ENCODE peak calls at places on chromosome 17, in six cellular contexts. A, G, Z, K, W and C are unnamed samples.

GRCh38 chr17:61002316-61002736 is 324.7 kb downstream of the BCAS3 start:
- DNase-seq in A (peak), G (peak), Z (peak), K (peak), W (peak), C (no peak)

GRCh38 chr17:13256545-13256944 is 238.7 kb upstream of the ELAC2 start:
- DNase-seq in A (no peak), G (peak), Z (no peak), K (no peak), W (no peak), C (no peak)

GRCh38 chr17:59298512-59298911 is 32.9 kb upstream of the YPEL2 start:
- DNase-seq in A (no peak), G (no peak), Z (no peak), K (no peak), W (no peak), C (peak)

GRCh38 chr17:73343168-73343634 is 31.4 kb upstream of the CDC42EP4 start:
- DNase-seq in A (peak), G (peak), Z (no peak), K (peak), W (no peak), C (no peak)

GRCh38 chr17:36732351-36732750 is 131.0 kb downstream of the MRM1 start:
- DNase-seq in A (no peak), G (no peak), Z (no peak), K (no peak), W (no peak), C (no peak)

GRCh38 chr17:3917391-3917931 is 1.2 kb upstream of the P2RX1 start:
- DNase-seq in A (peak), G (no peak), Z (no peak), K (no peak), W (peak), C (no peak)

GRCh38 chr17:21010705-21011596 is 31.9 kb downstream of the USP22 start:
- DNase-seq in A (no peak), G (no peak), Z (no peak), K (no peak), W (no peak), C (no peak)

GRCh38 chr17:62681939-62682381 is 54.5 kb downstream of the MRC2 start:
- DNase-seq in A (no peak), G (no peak), Z (no peak), K (no peak), W (no peak), C (no peak)

GRCh38 chr17:79681101-79681621 is 49.6 kb upstream of the ENPP7 start:
- DNase-seq in A (no peak), G (no peak), Z (no peak), K (no peak), W (no peak), C (no peak)

GRCh38 chr17:65405563-65405962 is 155.9 kb downstream of the AXIN2 start:
- DNase-seq in A (no peak), G (no peak), Z (no peak), K (no peak), W (no peak), C (no peak)

GRCh38 chr17:76493505-76494167 is 7.6 kb downstream of the RHBDF2 start:
- DNase-seq in A (no peak), G (no peak), Z (no peak), K (no peak), W (no peak), C (no peak)
- H2AFZ ChIP-seq in A (peak), G (no peak), Z (no peak), K (no peak), W (no peak), C (no peak)

DNA sequence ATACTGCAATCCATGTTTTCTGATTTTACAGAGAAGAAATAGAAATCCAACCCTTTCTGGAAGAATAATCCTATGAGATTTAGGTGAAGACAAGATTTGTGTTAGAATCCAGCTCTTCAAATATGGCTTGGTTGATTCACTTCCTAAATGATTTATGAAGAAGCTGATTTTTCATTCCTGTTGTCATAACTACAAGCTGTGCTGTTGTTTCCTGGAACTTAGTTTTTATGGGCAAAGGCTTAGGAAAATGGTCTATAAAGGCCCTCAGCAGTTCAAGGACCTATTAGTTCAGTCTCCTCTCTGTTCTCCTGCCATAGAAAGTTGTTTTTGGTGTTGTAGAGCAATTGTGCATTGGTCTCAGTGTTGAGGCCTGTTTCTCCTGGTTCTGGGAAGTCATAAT is 174.2 kb upstream of the FAM20A start:
- DNase-seq in A (no peak), G (no peak), Z (no peak), K (no peak), W (no peak), C (no peak)
- H2AFZ ChIP-seq in A (no peak), G (no peak), Z (peak), K (no peak), W (no peak), C (no peak)

GRCh38 chr17:72189781-72190593 is 69.2 kb downstream of the SOX9 start:
- DNase-seq in A (peak), G (no peak), Z (no peak), K (no peak), W (no peak), C (no peak)
- H2AFZ ChIP-seq in A (peak), G (no peak), Z (no peak), K (no peak), W (no peak), C (no peak)

GRCh38 chr17:42681976-42682375 is 333 bp upstream of the CCR10 start:
- DNase-seq in A (no peak), G (no peak), Z (no peak), K (no peak), W (no peak), C (no peak)

GRCh38 chr17:42680331-42680808 is 1.3 kb downstream of the CCR10 start:
- DNase-seq in A (peak), G (no peak), Z (no peak), K (no peak), W (peak), C (no peak)

GRCh38 chr17:42683407-42684031 is 1.2 kb downstream of the CNTNAP1 start:
- DNase-seq in A (peak), G (peak), Z (no peak), K (peak), W (no peak), C (no peak)

GRCh38 chr17:42684033-42684625 is 1.8 kb downstream of the CNTNAP1 start:
- DNase-seq in A (no peak), G (no peak), Z (no peak), K (no peak), W (no peak), C (no peak)

GRCh38 chr17:42682400-42683384 is at the start of gene CNTNAP1:
- DNase-seq in A (peak), G (peak), Z (no peak), K (peak), W (no peak), C (no peak)
- H2AFZ ChIP-seq in A (peak), G (peak), Z (peak), K (peak), W (peak), C (peak)

DNA sequence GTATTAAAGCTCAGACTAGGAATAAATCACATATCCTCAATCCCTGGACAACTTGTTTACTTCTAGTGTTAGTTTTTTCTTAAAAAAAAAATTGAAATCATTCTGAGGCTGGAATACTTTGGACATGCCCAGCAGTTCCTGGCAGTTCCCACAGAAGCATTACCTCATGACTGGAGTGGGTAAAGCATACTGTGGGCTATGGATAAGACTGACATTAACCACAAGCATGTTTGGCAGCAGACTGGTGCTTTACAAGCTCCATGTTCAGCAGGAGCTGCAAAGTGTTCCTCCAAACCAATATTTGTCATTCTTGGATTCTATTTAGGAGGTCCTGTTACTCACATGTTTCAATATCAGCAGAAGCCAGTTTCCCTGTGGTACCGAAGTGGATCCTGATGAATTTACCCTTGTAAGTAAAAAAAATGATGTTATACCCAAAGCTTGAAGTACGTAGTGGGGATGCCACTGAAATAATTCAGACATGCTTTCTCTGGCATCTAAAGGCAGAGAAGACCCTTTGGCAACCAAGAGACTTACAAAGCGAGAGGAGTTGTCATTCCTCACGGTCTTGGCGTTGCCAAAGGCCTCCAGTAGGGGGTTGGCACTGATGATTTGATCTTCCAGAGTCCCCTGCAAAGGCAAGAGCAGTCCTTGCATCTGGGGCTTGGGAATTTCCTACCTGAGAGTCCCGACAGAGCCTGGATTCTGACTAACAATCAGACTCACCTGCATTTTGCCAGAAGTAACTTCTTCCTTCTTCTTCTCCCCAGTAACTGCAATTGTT is 4.9 kb downstream of the MYH1 start:
- DNase-seq in A (peak), G (peak), Z (no peak), K (no peak), W (no peak), C (no peak)
- H2AFZ ChIP-seq in A (no peak), G (no peak), Z (no peak), K (no peak), W (no peak), C (no peak)

DNA sequence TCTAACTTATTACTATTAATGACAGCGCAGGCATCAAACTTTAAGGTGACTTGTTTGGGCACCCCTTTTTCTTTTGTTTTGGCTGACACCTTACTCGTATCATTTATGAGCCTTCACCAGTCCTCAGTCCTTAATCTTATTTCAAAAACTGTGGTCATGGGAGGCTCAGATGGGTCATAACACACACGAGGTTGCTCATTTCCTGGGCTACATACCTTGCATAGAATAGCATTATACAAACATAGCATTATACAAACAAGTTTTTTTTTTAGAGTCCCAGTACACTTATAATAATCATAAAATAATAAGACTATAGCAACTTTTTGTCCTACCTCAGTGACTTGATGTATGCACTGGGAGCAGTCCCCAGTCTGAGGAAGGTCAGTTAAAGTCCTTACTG is 11.2 kb upstream of the ACSF2 start:
- DNase-seq in A (peak), G (no peak), Z (no peak), K (no peak), W (no peak), C (no peak)
- H2AFZ ChIP-seq in A (no peak), G (no peak), Z (no peak), K (no peak), W (no peak), C (no peak)

GRCh38 chr17:40322417-40323315 is 13.7 kb downstream of the RARA start:
- DNase-seq in A (peak), G (peak), Z (peak), K (no peak), W (peak), C (peak)

GRCh38 chr17:40320771-40321501 is 12.0 kb downstream of the RARA start:
- DNase-seq in A (no peak), G (no peak), Z (no peak), K (no peak), W (no peak), C (no peak)

GRCh38 chr17:40323317-40323716 is 14.3 kb downstream of the RARA start:
- DNase-seq in A (no peak), G (no peak), Z (no peak), K (no peak), W (no peak), C (peak)

GRCh38 chr17:40319651-40320550 is 10.9 kb downstream of the RARA start:
- DNase-seq in A (no peak), G (no peak), Z (no peak), K (no peak), W (no peak), C (no peak)

GRCh38 chr17:40321502-40322416 is 12.8 kb downstream of the RARA start:
- DNase-seq in A (no peak), G (no peak), Z (no peak), K (no peak), W (no peak), C (no peak)
- H2AFZ ChIP-seq in A (peak), G (no peak), Z (no peak), K (no peak), W (peak), C (no peak)

DNA sequence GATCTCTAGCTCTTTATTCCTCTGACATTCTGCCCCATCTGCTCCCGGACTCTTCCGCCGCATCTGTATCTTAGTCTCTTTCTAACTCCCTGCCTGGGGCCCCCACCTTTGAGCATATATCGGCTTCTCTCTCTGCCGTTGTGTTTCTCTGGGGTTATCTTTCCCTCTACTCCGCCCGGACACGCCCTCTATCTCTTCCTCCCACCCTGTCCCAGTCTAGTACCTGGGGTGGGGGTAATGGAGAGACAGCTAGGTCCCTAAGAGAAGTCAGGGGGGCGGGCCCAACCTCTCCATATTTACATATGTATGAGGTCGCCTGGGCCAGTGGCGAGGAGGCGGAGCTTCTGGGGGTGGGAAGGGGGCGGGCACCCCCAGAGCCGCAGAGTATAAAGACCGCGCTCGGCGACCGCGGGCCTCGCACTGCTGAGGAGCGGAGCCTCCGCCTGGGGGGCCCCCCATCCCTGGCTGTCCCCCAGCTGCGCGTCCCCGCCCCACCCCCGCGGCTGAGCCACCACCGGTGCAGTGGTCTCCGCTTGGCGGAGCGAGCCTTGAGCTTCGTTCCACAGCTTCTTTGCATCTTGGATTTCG is at the start of gene ATP1B2:
- DNase-seq in A (no peak), G (peak), Z (no peak), K (peak), W (peak), C (no peak)
- H2AFZ ChIP-seq in A (peak), G (peak), Z (no peak), K (peak), W (peak), C (no peak)